ENCODE peak calls at places on chromosome 19, in five cellular contexts. P, M, W, N and K are unnamed samples.

GRCh38 chr19:28374971-28375370 is 838.0 kb downstream of the UQCRFS1 start:
- DNase-seq in P (no peak), M (peak), W (no peak), N (no peak), K (no peak)

GRCh38 chr19:8161135-8161646 is 11.8 kb upstream of the FBN3 start:
- DNase-seq in P (no peak), M (peak), W (no peak), N (no peak), K (no peak)

GRCh38 chr19:46404884-46405658 is 8.3 kb downstream of the CCDC8 start:
- DNase-seq in P (no peak), M (peak), W (no peak), N (no peak), K (peak)

GRCh38 chr19:3700242-3701032 is at the start of gene PIP5K1C:
- DNase-seq in P (peak), M (peak), W (peak), N (peak), K (peak)

GRCh38 chr19:16324384-16325160 is at the start of gene KLF2:
- DNase-seq in P (peak), M (peak), W (peak), N (peak), K (peak)

GRCh38 chr19:7083076-7083956 is 13.8 kb downstream of the ZNF557 start:
- DNase-seq in P (no peak), M (no peak), W (no peak), N (no peak), K (no peak)

GRCh38 chr19:42191855-42192254 is 25.6 kb downstream of the DEDD2 start:
- DNase-seq in P (no peak), M (no peak), W (no peak), N (no peak), K (no peak)

GRCh38 chr19:28535352-28535775 is 677.6 kb downstream of the UQCRFS1 start:
- DNase-seq in P (no peak), M (no peak), W (no peak), N (no peak), K (no peak)

GRCh38 chr19:12668937-12669271 is 2.3 kb downstream of the WDR83 start:
- DNase-seq in P (peak), M (peak), W (peak), N (peak), K (peak)

GRCh38 chr19:5877869-5878268 is 7.5 kb upstream of the FUT5 start:
- DNase-seq in P (no peak), M (no peak), W (no peak), N (no peak), K (no peak)

DNA sequence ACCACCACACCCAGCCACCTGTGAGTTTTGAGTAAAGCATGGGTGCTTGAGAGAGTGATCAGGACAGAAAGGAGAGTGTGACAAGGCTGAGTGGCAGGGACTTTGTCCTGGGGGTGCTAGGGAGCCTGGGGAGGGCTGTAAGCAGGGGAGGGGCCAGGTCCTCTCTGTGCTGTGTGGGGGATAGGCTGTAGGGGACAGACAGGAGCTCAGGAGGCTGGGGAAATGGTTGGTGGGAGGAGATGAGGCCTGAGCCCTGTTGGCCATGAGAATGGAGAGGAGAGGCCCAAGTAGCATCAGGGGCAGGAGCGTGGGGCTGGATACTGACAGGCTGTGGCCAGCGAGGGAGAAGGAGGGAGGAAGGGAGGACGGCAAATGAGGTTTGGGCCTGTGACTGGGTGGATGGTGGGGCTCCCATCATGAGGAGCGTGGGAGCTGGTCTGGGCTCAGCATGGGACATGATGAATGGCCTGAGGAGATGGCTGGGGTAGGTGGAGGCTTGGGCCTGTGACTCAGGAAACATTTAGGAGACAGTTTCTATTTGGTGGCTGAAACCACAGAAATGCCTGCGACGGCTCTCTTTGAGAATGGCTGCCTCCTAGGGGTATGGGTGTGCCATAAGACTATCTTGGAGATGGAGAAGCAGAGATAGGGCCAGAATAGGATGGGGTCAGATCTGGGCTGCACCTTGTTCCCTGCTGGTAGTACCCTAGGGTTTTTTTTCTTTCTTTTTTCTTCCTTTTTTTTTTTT is 25.0 kb downstream of the GRIN2D start:
- DNase-seq in P (no peak), M (no peak), W (no peak), N (no peak), K (no peak)
- TF ChIP-seq CTCF in P (no peak), M (no peak), W (peak), N (no peak), K (no peak)

DNA sequence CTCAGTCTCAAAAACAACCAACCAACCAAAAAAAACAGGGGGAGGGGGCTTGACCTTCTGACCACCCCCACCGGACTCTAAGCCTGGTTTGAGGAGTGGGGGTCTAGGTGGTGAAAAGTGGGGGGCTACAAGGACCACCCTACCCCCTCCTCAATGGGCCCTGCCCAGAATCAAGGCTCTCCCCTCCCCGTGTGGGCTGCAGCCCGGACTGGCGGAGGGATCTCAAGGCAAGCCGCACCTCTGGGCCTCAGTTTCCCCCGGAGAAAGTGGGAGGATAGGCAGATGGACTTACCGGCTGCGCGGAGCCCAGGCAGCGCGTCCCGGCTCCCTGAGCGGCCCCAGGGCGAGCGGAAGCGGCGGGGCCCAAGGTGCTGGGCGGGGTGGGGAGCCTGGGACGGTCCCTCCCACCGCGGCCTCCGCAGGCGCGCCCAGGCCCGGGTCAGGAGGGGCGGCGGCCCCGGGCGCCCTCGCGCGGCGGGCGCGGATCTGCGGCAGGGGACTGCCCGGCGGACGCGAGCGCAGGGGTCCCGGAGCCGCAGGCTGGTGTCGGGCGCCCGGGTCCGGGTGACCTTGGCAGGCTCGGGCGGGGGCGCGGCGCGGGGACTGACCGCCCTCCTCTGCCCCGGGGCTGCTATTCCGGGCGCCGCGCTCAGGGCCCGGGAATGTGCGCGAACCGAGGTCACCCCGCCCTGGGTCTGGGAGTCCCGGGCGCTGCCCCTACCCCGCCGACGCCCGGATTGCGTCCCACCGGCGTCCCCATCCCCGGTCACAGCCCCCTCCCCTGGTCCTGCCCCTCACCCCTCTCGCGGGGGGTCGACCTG is at the start of gene ADAMTSL5:
- DNase-seq in P (no peak), M (peak), W (no peak), N (peak), K (peak)
- TF ChIP-seq CTCF in P (no peak), M (no peak), W (no peak), N (no peak), K (no peak)

DNA sequence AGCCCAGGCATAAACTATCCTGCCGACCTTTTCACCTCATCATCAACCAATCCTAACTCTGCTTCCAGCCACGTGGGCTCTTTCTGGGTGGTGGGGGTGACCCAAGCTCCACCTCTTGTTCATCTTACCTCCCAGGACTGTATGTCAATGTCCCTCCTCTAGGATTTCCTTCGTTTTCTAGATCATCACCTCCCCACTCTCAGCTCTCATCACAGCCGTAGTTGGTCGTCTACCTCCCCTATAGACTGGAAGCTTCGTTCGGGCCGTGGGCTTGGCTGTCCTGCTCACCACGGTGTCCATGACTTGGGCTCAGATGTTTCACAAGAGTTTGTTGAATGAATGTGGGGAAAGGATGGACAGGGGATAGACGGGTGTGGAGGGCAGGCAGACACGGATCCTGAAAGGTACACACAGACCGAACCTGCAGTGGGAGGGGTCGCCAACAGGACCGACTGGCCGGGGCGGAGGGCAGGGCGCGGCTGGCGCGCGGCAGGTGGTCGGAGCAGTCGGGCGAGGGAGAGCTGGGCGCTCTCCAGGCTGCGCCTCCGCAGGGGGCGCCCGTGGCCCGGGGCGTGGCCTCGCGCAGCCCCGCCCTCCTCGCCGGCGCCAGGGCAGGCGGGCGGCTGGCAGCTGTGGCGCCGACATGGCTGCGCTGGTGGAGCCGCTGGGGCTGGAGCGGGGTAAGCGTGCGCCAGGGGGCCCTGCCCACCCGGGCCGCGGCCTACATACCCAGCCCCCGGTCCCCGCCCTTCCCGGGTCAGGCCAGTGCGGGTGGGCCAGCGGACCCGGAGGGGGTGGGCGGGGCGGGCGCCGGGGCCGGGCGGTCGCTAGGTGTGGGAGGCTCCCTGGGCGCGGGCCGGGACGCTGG is at the start of gene LIN7B:
- DNase-seq in P (no peak), M (peak), W (no peak), N (peak), K (peak)
- TF ChIP-seq CTCF in P (no peak), M (peak), W (no peak), N (peak), K (no peak)

GRCh38 chr19:40420451-40420765 is 5.4 kb downstream of the SERTAD1 start:
- DNase-seq in P (no peak), M (no peak), W (no peak), N (no peak), K (no peak)

GRCh38 chr19:40421468-40421778 is 4.4 kb downstream of the SERTAD1 start:
- DNase-seq in P (no peak), M (no peak), W (no peak), N (no peak), K (no peak)

GRCh38 chr19:40419066-40419612 is 6.0 kb upstream of the PRX start:
- DNase-seq in P (no peak), M (no peak), W (no peak), N (no peak), K (no peak)

GRCh38 chr19:40420766-40421467 is 4.9 kb downstream of the SERTAD1 start:
- DNase-seq in P (peak), M (peak), W (peak), N (peak), K (peak)

DNA sequence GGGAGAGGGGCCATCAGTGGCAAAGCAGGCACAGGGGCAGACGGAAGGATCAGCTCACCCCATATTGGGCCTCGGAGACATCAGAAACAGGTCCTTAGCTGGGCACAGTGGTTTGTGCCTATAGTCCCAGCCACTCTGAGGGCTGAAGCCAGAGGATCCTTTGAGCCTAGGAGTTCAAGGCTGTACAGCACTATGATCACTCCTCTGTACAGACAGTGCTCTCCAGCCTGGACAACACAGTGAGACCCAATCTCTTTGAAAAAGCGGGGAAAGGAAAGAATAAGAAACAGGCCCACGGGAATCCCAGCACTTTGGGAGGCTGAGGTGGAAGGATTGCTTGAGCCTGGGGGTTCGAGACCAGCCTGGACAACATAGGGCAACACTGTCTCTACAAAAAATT is 6.0 kb downstream of the SERTAD1 start:
- DNase-seq in P (no peak), M (no peak), W (no peak), N (no peak), K (no peak)
- TF ChIP-seq CTCF in P (no peak), M (no peak), W (no peak), N (no peak), K (no peak)

GRCh38 chr19:48637948-48638830 is 1.0 kb upstream of the DBP start:
- DNase-seq in P (peak), M (peak), W (peak), N (peak), K (peak)
- TF ChIP-seq CTCF in P (peak), M (peak), W (no peak), N (no peak), K (no peak)

GRCh38 chr19:18915639-18916038 is 3.5 kb downstream of the COPE start:
- DNase-seq in P (no peak), M (peak), W (no peak), N (no peak), K (peak)
- TF ChIP-seq CTCF in P (peak), M (peak), W (no peak), N (peak), K (peak)

DNA sequence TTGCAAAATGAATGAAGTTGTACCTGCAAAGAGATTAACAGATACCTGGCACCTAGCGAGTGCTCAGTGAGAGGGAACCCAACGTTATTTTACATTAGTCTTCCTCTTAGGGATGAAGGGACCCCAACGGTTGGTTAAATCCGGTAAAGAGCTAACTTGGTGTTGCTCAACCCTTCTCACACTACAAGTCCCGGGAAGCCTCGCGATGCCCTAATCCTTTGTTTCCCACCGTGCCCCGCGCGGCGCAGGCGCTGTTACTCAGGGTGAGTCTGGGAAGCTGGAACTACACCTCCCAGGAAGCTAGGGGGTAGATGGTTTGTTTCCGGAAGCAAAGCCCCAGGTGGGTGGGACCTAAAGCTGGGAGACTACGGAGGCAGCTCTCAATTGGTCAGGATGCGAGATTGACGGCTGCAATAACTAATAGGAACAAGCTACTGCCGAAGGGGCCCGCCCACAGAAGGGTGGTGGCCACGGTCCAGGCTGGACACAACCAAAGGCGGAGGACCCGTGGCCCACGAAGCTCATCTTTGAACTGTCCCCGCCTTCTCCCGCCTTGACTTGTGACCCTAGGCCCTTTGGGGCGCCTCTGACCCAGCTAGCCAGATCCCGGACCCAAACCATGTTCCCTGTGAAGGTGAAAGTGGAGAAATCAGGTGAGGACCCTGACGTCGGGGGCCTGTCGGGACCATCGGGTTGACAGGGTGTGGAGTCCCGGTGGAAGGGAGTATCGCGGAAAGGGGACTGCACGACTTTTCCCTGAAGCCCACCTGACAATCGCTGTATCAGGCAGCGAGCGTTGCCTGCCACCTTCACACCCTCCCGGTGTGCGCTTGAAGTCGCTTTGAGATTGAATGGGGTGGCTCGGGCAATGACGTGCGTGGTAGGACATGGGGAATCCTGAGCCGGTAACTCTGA is at the start of gene LIN37:
- DNase-seq in P (peak), M (peak), W (peak), N (peak), K (peak)
- TF ChIP-seq CTCF in P (peak), M (no peak), W (no peak), N (no peak), K (no peak)

GRCh38 chr19:50310759-50311465 is 18.3 kb downstream of the KCNC3 start:
- DNase-seq in P (no peak), M (no peak), W (no peak), N (no peak), K (no peak)

GRCh38 chr19:50308991-50309390 is 20.2 kb downstream of the KCNC3 start:
- DNase-seq in P (no peak), M (no peak), W (no peak), N (peak), K (no peak)

GRCh38 chr19:50312967-50313811 is 16.0 kb downstream of the KCNC3 start:
- DNase-seq in P (no peak), M (no peak), W (no peak), N (no peak), K (no peak)

GRCh38 chr19:50311723-50312635 is 17.2 kb downstream of the KCNC3 start:
- DNase-seq in P (no peak), M (peak), W (no peak), N (no peak), K (peak)

DNA sequence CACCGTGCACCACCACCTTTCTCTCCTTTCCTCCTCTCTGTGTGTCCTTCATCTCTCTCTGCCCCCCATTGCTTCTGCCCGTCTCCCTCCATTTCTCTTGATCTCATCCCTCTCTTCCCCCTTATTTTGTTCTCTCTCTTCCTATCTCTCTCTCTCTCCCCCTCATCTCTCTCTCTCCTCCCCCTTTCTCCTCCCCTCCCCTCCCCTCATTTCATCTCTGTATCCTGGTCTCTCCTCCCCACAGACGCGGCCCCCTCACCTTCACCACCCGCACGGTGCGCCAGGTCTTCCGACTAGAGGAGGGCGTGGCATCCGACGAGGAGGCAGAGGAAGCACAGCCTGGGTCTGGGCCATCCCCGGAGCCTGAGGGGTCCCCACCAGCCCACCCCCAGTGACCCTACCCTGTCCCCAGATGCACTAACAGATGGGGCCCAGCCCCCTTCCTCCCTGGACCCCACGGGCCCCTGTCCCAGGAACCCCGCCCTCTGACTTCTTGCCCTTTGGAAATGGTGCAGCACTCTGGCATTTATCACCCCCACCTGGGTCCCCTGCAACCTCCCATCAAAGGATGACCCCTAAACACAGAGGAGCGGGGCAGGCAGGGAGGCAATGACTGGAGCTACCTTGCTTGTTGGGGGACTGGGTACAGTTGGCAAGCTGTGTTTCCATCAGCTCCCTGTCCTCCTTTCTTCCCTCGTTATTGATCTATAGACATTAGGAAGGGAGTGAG is 19.6 kb downstream of the KCNC3 start:
- DNase-seq in P (no peak), M (no peak), W (no peak), N (peak), K (no peak)
- TF ChIP-seq CTCF in P (no peak), M (no peak), W (no peak), N (no peak), K (no peak)

GRCh38 chr19:36489920-36490415 is 607 bp upstream of the ZNF566 start:
- DNase-seq in P (no peak), M (peak), W (peak), N (no peak), K (peak)

GRCh38 chr19:36488118-36488815 is 1.1 kb downstream of the ZNF566 start:
- DNase-seq in P (no peak), M (no peak), W (no peak), N (no peak), K (no peak)

GRCh38 chr19:36489139-36489919 is at the start of gene ZNF566:
- DNase-seq in P (peak), M (peak), W (peak), N (peak), K (peak)

GRCh38 chr19:36483653-36484052 is 5.7 kb downstream of the ZNF566 start:
- DNase-seq in P (no peak), M (no peak), W (no peak), N (no peak), K (no peak)

GRCh38 chr19:36488816-36489138 is 584 bp downstream of the ZNF566 start:
- DNase-seq in P (no peak), M (peak), W (no peak), N (no peak), K (no peak)
- TF ChIP-seq CTCF in P (no peak), M (no peak), W (no peak), N (no peak), K (no peak)

GRCh38 chr19:40549007-40549708 is 27.5 kb upstream of the SHKBP1 start:
- DNase-seq in P (no peak), M (peak), W (peak), N (peak), K (peak)
- TF ChIP-seq CTCF in P (no peak), M (peak), W (peak), N (peak), K (peak)